ENCODE peak calls at places on chromosomes 11 and 22, in five cellular contexts. H, L, X, N and U are unnamed samples.
A peak's percentile ranks its signal among the peaks of the same experiment; 100 is the strongest.

GRCh38 chr11:10429526-10429925 is 25.5 kb upstream of the AMPD3 start:
- DNase-seq in H (no peak), L (no peak), X (no peak), N (peak; percentile 40), U (no peak)

GRCh38 chr11:12386745-12387144 is 9.4 kb downstream of the PARVA start:
- DNase-seq in H (no peak), L (no peak), X (no peak), N (peak; percentile 64), U (no peak)

GRCh38 chr22:19962246-19962908 is 20.8 kb upstream of the TXNRD2 start:
- DNase-seq in H (no peak), L (no peak), X (peak; percentile 60), N (peak; percentile 90), U (no peak)

GRCh38 chr22:44870021-44870420 is 117.6 kb downstream of the ARHGAP8 start:
- DNase-seq in H (no peak), L (no peak), X (no peak), N (no peak), U (no peak)

GRCh38 chr11:120089036-120090001 is 48.6 kb downstream of the TRIM29 start:
- DNase-seq in H (no peak), L (no peak), X (no peak), N (no peak), U (no peak)

GRCh38 chr11:35632301-35632700 is 14.0 kb downstream of the FJX1 start:
- DNase-seq in H (no peak), L (no peak), X (no peak), N (no peak), U (no peak)

GRCh38 chr11:134749040-134749586 is 337.1 kb upstream of the B3GAT1 start:
- DNase-seq in H (no peak), L (no peak), X (no peak), N (no peak), U (no peak)

GRCh38 chr11:35689081-35689996 is 26.8 kb downstream of the TRIM44 start:
- DNase-seq in H (no peak), L (no peak), X (no peak), N (no peak), U (no peak)

GRCh38 chr11:1772270-1773130 is 8.8 kb upstream of the CTSD start:
- DNase-seq in H (peak; percentile 75), L (peak; percentile 46), X (peak; percentile 97), N (no peak), U (no peak)

GRCh38 chr22:37726240-37726887 is 29.5 kb downstream of the TRIOBP start:
- DNase-seq in H (no peak), L (no peak), X (peak; percentile 58), N (no peak), U (no peak)

GRCh38 chr11:67382481-67383136 is 9.2 kb upstream of the RAD9A start:
- DNase-seq in H (no peak), L (peak; percentile 86), X (peak; percentile 72), N (peak; percentile 77), U (no peak)

GRCh38 chr22:48353116-48353947 is 1474.3 kb downstream of the BRD1 start:
- DNase-seq in H (no peak), L (no peak), X (no peak), N (no peak), U (no peak)

GRCh38 chr11:1557904-1558831 is 13.9 kb downstream of the DUSP8 start:
- DNase-seq in H (peak; percentile 35), L (peak; percentile 58), X (no peak), N (no peak), U (peak; percentile 55)

GRCh38 chr11:85752890-85753581 is 57.9 kb downstream of the SYTL2 start:
- DNase-seq in H (no peak), L (no peak), X (no peak), N (no peak), U (no peak)